ENCODE peak calls at places on chromosomes 12 and 14, in ten cellular contexts. V is K562, R is IMR-90, W is esophagus squamous epithelium, G is uterus, A is A549, F is stomach, S is endothelial cell of umbilical vein, T is NB4, J is tibial nerve. K is an unnamed sample.

GRCh38 chr14:36647827-36648753 is 13.6 kb upstream of the PAX9 start:
- DNase-seq in J (no peak), T (no peak), V (peak; percentile 12), W (no peak), S (peak; percentile 40), R (peak; percentile 30), G (no peak), A (peak; percentile 47), F (no peak), K (peak; percentile 41)

GRCh38 chr12:89126712-89127111 is 225.6 kb downstream of the DUSP6 start:
- DNase-seq in S (no peak), T (no peak), V (no peak), G (no peak), R (peak; percentile 45), A (no peak), F (no peak), W (no peak), J (no peak), K (no peak)

GRCh38 chr12:77062846-77063461 is 2.4 kb downstream of the E2F7 start:
- DNase-seq in W (no peak), T (no peak), V (no peak), F (peak; percentile 54), R (peak; percentile 87), A (no peak), S (peak; percentile 70), J (no peak), G (peak; percentile 21), K (peak; percentile 9)

GRCh38 chr12:18355429-18355828 is 94.1 kb downstream of the PIK3C2G start:
- DNase-seq in V (no peak), J (no peak), G (no peak), T (no peak), A (no peak), W (no peak), R (no peak), F (no peak), S (no peak), K (no peak)

GRCh38 chr14:105971593-105972500 is 445.5 kb downstream of the TMEM121 start:
- DNase-seq in F (no peak), W (no peak), V (no peak), S (no peak), R (no peak), G (no peak), J (no peak), A (no peak), T (no peak), K (no peak)

GRCh38 chr14:104512771-104513640 is 66.6 kb upstream of the C14orf180 start:
- DNase-seq in G (no peak), T (no peak), F (no peak), V (no peak), S (no peak), R (no peak), W (no peak), A (no peak), J (no peak), K (peak; percentile 16)

GRCh38 chr12:123150273-123150803 is 552 bp downstream of the PITPNM2 start:
- DNase-seq in T (peak; percentile 62), V (peak; percentile 80), S (no peak), A (peak; percentile 50), F (no peak), R (no peak), G (peak; percentile 43), W (no peak), J (no peak), K (no peak)

GRCh38 chr14:41605550-41606248 is 977 bp upstream of the LRFN5 start:
- DNase-seq in J (no peak), S (no peak), F (no peak), G (peak; percentile 16), W (no peak), R (peak; percentile 46), A (no peak), T (no peak), V (no peak), K (no peak)

GRCh38 chr12:110543965-110544364 is 39.2 kb downstream of the PPTC7 start:
- DNase-seq in S (no peak), R (no peak), A (no peak), W (no peak), F (no peak), T (no peak), V (no peak), G (no peak), J (no peak), K (no peak)

GRCh38 chr12:105072888-105073488 is 11.3 kb downstream of the ALDH1L2 start:
- DNase-seq in A (no peak), F (no peak), J (no peak), R (no peak), V (no peak), W (no peak), T (no peak), G (no peak), S (no peak), K (no peak)

GRCh38 chr12:52604859-52605258 is 3.6 kb upstream of the KRT72 start:
- DNase-seq in S (no peak), G (no peak), A (no peak), R (no peak), V (peak; percentile 55), J (no peak), F (no peak), T (no peak), W (no peak), K (no peak)
- H3K4me3 ChIP-seq in S (no peak overlapping the region), G (no peak overlapping the region), A (no peak overlapping the region), R (no peak overlapping the region), V (no peak overlapping the region), J (no peak overlapping the region), F (no peak overlapping the region), T (no peak overlapping the region), W (no peak overlapping the region), K (no peak overlapping the region)

DNA sequence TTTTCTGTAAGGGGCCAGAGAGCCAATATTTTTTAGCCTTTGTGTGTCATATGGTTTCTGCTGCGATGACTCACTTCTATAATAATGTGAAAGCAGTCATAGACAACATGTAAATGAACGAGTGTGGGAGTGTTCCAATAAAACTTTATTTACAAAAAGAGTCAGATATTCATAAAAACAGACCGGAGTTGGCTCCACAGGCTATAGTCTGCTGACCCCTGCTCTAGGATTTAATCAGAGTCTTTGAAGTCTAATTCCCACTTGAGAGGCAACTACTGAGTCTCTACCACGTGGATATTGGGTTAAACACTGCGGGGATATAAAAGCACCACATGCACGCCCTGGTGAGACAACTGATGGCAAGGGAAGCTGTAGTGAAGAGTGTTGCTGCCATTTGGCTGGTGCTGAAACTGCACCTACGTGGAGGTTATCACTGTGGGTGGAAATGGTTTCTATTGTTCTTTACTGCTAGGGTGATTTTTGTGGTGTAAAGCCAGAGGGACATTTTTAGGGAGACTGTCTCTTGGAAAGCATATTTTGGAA is 3.6 kb upstream of the NINJ2 start:
- DNase-seq in G (no peak), W (no peak), V (no peak), A (no peak), T (peak; percentile 60), F (no peak), R (peak; percentile 40), S (no peak), J (no peak), K (no peak)
- TF ChIP-seq CTCF in G (no peak), W (no peak), V (no peak), A (no peak), T (no peak), F (no peak), R (no peak), S (no peak), J (no peak), K (no peak)

GRCh38 chr12:57240926-57241555 is 9.9 kb downstream of the STAC3 start:
- DNase-seq in G (no peak), S (no peak), J (no peak), A (no peak), V (no peak), F (no peak), R (no peak), W (no peak), T (peak; percentile 62), K (no peak)

GRCh38 chr12:57241556-57242310 is 9.3 kb downstream of the STAC3 start:
- DNase-seq in F (no peak), V (no peak), G (no peak), S (no peak), W (no peak), J (no peak), T (no peak), A (no peak), R (no peak), K (no peak)

GRCh38 chr12:57239587-57240068 is 10.1 kb downstream of the SHMT2 start:
- DNase-seq in V (no peak), G (no peak), A (no peak), T (no peak), F (no peak), S (no peak), W (no peak), J (no peak), R (no peak), K (no peak)

GRCh38 chr12:57238854-57239554 is 9.5 kb downstream of the SHMT2 start:
- DNase-seq in G (peak; percentile 81), V (peak; percentile 90), S (peak; percentile 86), T (peak; percentile 89), R (peak; percentile 82), J (peak; percentile 76), W (no peak), A (peak; percentile 88), F (peak; percentile 89), K (peak; percentile 78)

DNA sequence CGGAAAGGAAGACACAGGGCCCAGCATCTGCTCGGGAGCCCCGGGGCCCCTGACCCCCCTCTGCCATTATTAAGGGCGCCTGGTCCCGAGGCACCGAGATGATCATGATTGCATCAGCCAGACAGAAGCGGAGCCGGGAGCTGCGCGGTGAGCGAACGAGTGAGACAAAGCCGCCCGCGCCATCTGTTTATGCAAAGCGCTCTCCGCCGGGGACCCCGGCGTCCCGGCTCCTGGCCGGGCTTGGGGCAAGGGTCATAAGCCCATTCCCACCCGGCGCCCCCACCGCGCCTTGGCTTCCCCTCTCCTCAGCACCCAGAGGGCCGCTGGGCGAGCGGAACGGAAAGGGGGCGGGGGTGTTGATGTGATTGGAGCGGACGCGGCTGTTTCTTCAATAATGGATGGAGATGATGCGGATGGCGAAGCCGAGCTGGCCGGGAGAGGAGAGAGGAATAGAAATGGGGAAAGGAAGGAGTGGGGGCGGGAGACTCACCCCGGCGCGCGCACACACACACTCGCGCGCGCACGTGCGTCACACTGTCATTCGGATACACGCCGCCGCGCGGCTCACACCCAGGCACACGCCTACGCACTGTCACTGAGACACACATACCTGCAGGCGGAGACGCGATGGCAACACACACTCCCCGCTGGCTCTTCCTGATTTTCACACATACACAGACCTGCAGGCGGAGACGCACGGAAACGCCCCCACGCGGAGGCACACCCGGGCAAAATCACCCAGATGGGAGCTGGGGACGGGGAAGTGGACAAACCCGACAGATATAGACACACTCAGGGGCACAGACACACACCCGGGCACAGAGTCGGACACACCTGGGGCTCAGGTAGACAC is 10.7 kb downstream of the STAC3 start:
- DNase-seq in G (no peak), R (peak; percentile 60), S (no peak), W (no peak), V (peak; percentile 74), J (no peak), F (peak; percentile 52), A (no peak), T (peak; percentile 62), K (peak; percentile 43)
- TF ChIP-seq POLR2A in G (no peak), R (peak; percentile 29), S (no peak), W (peak; percentile 5), V (no peak), J (no peak), F (no peak), A (no peak), T (no peak), K (no peak)

DNA sequence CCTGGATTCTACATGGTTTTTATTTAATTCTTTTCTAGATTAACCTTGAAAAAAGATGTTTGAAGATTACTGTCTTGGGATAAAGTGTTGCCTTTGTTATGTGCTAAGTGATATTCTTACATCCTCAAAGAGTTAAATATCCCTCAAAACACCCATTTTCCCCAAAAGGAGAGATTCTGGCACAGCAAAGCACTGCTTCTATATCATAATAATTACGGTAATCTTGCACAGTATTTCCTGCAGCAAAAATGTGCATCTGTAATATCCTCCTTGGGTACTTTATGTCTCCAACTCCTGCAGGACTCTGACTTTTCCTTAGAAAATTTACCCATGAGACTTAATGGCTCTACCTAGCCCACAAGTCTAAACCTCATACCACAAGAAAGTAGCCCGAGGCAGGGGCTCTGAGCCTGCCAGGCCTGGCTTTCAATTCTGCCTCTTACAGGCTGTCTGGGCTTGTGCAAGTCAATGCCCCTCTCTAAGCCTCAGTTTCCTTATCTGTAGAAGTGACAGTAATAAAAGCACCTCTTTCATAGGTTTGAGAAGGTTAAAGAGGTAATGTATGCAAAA is 45.8 kb downstream of the SVOP start:
- DNase-seq in T (no peak), F (no peak), R (no peak), V (no peak), G (no peak), J (no peak), W (no peak), A (no peak), S (no peak), K (no peak)
- H3K4me3 ChIP-seq in T (no peak overlapping the region), F (no peak overlapping the region), R (no peak overlapping the region), V (no peak overlapping the region), G (no peak overlapping the region), J (no peak overlapping the region), W (no peak overlapping the region), A (no peak overlapping the region), S (no peak overlapping the region), K (no peak overlapping the region)